ENCODE peak calls at places on chromosomes 3 and 15, in eight cellular contexts. R, U, F, S, X, W, Z and O are unnamed samples.

GRCh38 chr3:170865209-170866094 is 4.5 kb downstream of the RPL22L1 start:
- DNase-seq in S (no peak), X (peak), F (no peak), U (no peak), Z (no peak), W (no peak), R (no peak), O (no peak)

GRCh38 chr3:113441051-113441770 is at the start of gene CFAP44:
- DNase-seq in Z (peak), R (peak), W (peak), X (peak), U (peak), S (peak), F (peak), O (peak)

GRCh38 chr3:122576174-122576940 is 1.1 kb upstream of the PARP15 start:
- DNase-seq in S (no peak), U (no peak), F (no peak), R (no peak), W (no peak), Z (no peak), X (no peak), O (no peak)

GRCh38 chr3:172289583-172289982 is 158.7 kb downstream of the GHSR start:
- DNase-seq in S (no peak), R (peak), F (no peak), W (no peak), Z (no peak), X (peak), U (no peak), O (no peak)

GRCh38 chr15:36803773-36804172 is 224.3 kb downstream of the CDIN1 start:
- DNase-seq in Z (no peak), F (no peak), U (no peak), S (no peak), X (no peak), R (no peak), W (no peak), O (no peak)

GRCh38 chr15:62853833-62854210 is 188.7 kb upstream of the TPM1 start:
- DNase-seq in F (no peak), R (no peak), S (no peak), W (no peak), Z (no peak), X (peak), U (no peak), O (no peak)

GRCh38 chr3:142888484-142889262 is at the start of gene PCOLCE2:
- DNase-seq in X (peak), W (peak), Z (no peak), F (no peak), U (no peak), S (peak), R (peak), O (no peak)

GRCh38 chr3:124347418-124347817 is 355.5 kb upstream of the ROPN1 start:
- DNase-seq in Z (no peak), U (no peak), W (no peak), X (no peak), R (no peak), F (no peak), S (no peak), O (no peak)

GRCh38 chr3:117622130-117622841 is 912.7 kb downstream of the TUSC7 start:
- DNase-seq in Z (no peak), F (no peak), S (no peak), X (peak), R (no peak), W (no peak), U (peak), O (no peak)

GRCh38 chr3:126509565-126510322 is 7.8 kb downstream of the UROC1 start:
- DNase-seq in Z (no peak), W (peak), R (peak), U (no peak), S (peak), X (no peak), F (no peak), O (no peak)

GRCh38 chr3:197496746-197497125 is 59.0 kb downstream of the BDH1 start:
- DNase-seq in R (no peak), X (no peak), S (no peak), F (no peak), U (no peak), W (no peak), Z (no peak), O (no peak)

GRCh38 chr15:37788767-37789391 is 145.6 kb upstream of the TMCO5A start:
- DNase-seq in R (no peak), S (no peak), W (no peak), X (no peak), U (no peak), F (no peak), Z (no peak), O (no peak)

GRCh38 chr3:127677541-127678314 is 5.0 kb downstream of the ABTB1 start:
- DNase-seq in R (no peak), F (no peak), U (no peak), S (no peak), W (no peak), X (no peak), Z (no peak), O (no peak)

GRCh38 chr15:59736181-59736580 is 47.1 kb upstream of the BNIP2 start:
- DNase-seq in X (peak), S (no peak), W (no peak), U (no peak), R (no peak), F (no peak), Z (no peak), O (no peak)

GRCh38 chr15:70016511-70016994 is 81.2 kb downstream of the TLE3 start:
- DNase-seq in X (no peak), R (no peak), W (no peak), U (no peak), F (no peak), S (peak), Z (no peak), O (no peak)

GRCh38 chr3:150848864-150849263 is 56.4 kb downstream of the MINDY4B start:
- DNase-seq in U (no peak), F (no peak), W (no peak), S (no peak), X (no peak), Z (no peak), R (no peak), O (no peak)

GRCh38 chr3:39260957-39261356 is 18.9 kb downstream of the CX3CR1 start:
- DNase-seq in F (peak), U (peak), R (peak), Z (no peak), S (peak), X (peak), W (no peak), O (no peak)

GRCh38 chr3:12444582-12445468 is 39.5 kb upstream of the TSEN2 start:
- DNase-seq in X (peak), S (no peak), F (no peak), Z (no peak), W (no peak), R (no peak), U (no peak), O (no peak)
- H3K27ac ChIP-seq in X (no peak), S (no peak), F (no peak), Z (no peak), W (no peak), R (no peak), U (no peak), O (no peak)

GRCh38 chr3:152448091-152448490 is 179.4 kb downstream of the MBNL1 start:
- DNase-seq in Z (no peak), R (no peak), F (no peak), S (no peak), X (no peak), U (no peak), W (no peak), O (no peak)

GRCh38 chr3:152446495-152446894 is 177.8 kb downstream of the MBNL1 start:
- DNase-seq in W (no peak), R (peak), X (no peak), F (no peak), Z (no peak), U (no peak), S (no peak), O (no peak)

GRCh38 chr3:152445227-152445626 is 176.5 kb downstream of the MBNL1 start:
- DNase-seq in S (no peak), X (no peak), Z (no peak), W (no peak), U (no peak), R (no peak), F (no peak), O (no peak)

GRCh38 chr3:152444029-152444641 is 175.4 kb downstream of the MBNL1 start:
- DNase-seq in R (no peak), W (no peak), U (peak), F (no peak), Z (no peak), X (peak), S (no peak), O (no peak)

GRCh38 chr3:152447509-152447908 is 178.8 kb downstream of the MBNL1 start:
- DNase-seq in F (no peak), U (no peak), R (no peak), Z (no peak), W (no peak), X (no peak), S (no peak), O (no peak)
- H3K27ac ChIP-seq in F (peak), U (no peak), R (no peak), Z (no peak), W (no peak), X (no peak), S (no peak), O (no peak)

GRCh38 chr3:57004154-57004730 is 56.2 kb upstream of the SPATA12 start:
- DNase-seq in F (no peak), X (no peak), U (no peak), R (no peak), W (no peak), Z (no peak), S (peak), O (no peak)

GRCh38 chr3:57006048-57006709 is 54.3 kb upstream of the SPATA12 start:
- DNase-seq in U (no peak), S (no peak), X (no peak), W (no peak), R (no peak), Z (no peak), F (no peak), O (no peak)

GRCh38 chr3:57009367-57009766 is 51.1 kb upstream of the SPATA12 start:
- DNase-seq in U (peak), W (no peak), F (no peak), R (peak), S (no peak), X (no peak), Z (no peak), O (no peak)

GRCh38 chr3:57007513-57008415 is 52.7 kb upstream of the SPATA12 start:
- DNase-seq in X (peak), S (peak), F (no peak), U (peak), Z (no peak), R (peak), W (no peak), O (no peak)

DNA sequence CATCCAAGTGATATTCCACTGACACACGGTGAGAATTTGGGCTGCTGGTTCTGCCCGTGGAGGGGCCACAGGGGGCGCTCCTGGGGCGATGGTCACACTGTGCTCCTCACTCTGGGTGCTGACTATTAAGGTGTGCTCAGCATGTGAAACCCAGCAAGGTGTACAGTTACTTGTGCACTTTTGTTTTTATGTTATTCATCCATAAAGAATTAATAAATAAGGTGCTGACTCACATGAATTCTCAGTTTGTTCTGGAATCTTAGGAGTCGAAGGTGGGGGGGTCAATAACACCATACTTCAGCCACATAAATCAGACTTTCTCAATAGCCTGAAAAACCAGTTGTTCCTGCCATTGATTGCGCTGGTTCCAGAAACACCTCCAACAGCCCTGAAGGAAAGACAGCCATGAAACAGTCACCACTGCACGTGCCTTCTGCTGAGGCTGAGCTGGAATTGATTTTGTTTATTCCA is 53.5 kb upstream of the SPATA12 start:
- DNase-seq in R (no peak), S (peak), X (peak), W (no peak), U (peak), Z (no peak), F (no peak), O (no peak)
- H3K27ac ChIP-seq in R (peak), S (peak), X (no peak), W (peak), U (peak), Z (peak), F (no peak), O (no peak)

GRCh38 chr3:13279532-13279910 is 140.6 kb downstream of the NUP210 start:
- DNase-seq in U (no peak), S (peak), Z (no peak), F (no peak), W (no peak), R (no peak), X (no peak), O (no peak)

GRCh38 chr3:13278783-13279531 is 141.2 kb downstream of the NUP210 start:
- DNase-seq in F (no peak), Z (no peak), X (no peak), W (no peak), U (peak), S (peak), R (no peak), O (no peak)

GRCh38 chr3:13276438-13277129 is 143.5 kb downstream of the NUP210 start:
- DNase-seq in U (no peak), X (no peak), S (peak), F (no peak), W (no peak), R (peak), Z (no peak), O (no peak)

GRCh38 chr3:13277130-13277783 is 142.9 kb downstream of the NUP210 start:
- DNase-seq in X (no peak), R (no peak), F (no peak), W (no peak), U (no peak), S (peak), Z (no peak), O (no peak)

GRCh38 chr3:13277860-13278531 is 142.1 kb downstream of the NUP210 start:
- DNase-seq in S (peak), X (no peak), F (no peak), W (peak), U (peak), Z (no peak), R (no peak), O (peak)
- H3K27ac ChIP-seq in S (peak), X (no peak), F (no peak), W (no peak), U (no peak), Z (peak), R (peak), O (peak)

DNA sequence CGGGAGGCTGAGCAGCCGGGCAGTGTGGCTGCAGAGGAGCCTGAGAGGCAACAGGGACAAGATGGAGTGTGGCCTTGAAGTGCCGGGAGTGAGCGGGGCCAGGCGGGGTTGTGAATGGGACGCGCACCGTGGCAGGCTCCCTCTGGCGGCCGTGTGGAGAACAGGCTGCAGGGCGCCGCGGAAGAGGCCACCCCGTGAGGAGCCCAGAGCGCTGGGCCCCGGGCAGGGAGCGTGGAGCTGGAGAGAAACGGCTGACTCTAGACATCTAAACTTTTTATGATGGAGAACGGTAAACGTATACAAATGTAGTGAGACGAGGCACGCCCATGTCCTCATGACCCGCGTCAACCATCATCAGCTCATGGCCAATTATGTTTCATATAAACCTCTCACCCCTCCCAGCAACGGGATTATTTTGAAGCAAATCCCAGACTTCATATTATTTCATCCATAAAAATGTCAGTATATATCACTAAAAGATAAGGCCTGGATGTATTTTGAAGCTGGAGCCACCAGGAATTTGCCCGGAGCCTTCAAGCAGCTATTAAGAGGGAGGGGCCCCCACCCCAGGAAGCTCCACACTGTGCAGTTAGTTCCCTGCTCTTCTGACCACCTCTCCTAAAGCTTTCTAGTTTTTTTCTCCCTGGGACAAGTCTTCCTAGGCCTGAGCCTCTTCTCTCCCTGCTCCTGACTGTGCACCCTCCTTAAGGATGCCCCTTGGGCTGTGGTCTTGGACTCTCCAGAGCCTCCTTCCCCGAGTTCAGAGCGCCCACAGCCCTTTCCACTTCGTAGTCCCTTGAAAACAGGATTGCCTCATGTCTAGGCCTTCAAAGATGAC is 149.4 kb downstream of the SMAD6 start:
- DNase-seq in W (peak), F (peak), S (peak), U (peak), R (peak), Z (no peak), X (peak), O (peak)
- H3K27ac ChIP-seq in W (no peak), F (no peak), S (no peak), U (peak), R (peak), Z (no peak), X (peak), O (no peak)

DNA sequence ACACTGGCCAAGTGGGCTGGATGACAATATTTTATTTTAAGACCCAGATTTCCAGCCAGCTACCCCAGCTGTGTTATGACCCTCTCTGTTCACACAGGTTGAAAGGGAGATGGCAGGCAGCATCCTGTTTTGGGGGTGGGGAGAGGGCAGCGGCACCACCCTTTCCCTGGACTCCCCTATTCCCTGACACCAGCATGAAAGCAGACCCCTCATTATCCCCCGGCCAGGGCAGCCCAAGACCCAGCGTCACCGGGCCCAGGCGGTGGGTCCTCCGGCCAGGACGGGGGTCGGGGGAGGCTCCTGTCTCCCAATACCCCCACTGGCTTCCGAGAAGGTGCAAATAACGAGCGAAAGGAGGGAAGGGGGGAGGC is 127.6 kb upstream of the MEF2A start:
- DNase-seq in F (no peak), S (no peak), Z (no peak), W (no peak), R (no peak), U (no peak), X (no peak), O (no peak)
- H3K27ac ChIP-seq in F (peak), S (peak), Z (no peak), W (no peak), R (peak), U (no peak), X (no peak), O (peak)

GRCh38 chr3:72378287-72378686 is 470.0 kb downstream of the SHQ1 start:
- DNase-seq in F (no peak), X (no peak), U (no peak), S (no peak), W (no peak), Z (no peak), R (no peak), O (no peak)

GRCh38 chr3:72381584-72381983 is 466.7 kb downstream of the SHQ1 start:
- DNase-seq in X (no peak), U (no peak), Z (no peak), W (no peak), R (no peak), S (no peak), F (no peak), O (no peak)

GRCh38 chr3:72379500-72380187 is 468.6 kb downstream of the SHQ1 start:
- DNase-seq in S (no peak), R (no peak), Z (no peak), F (no peak), X (no peak), W (no peak), U (no peak), O (peak)

GRCh38 chr3:72380711-72381508 is 467.3 kb downstream of the SHQ1 start:
- DNase-seq in W (no peak), S (no peak), F (no peak), U (no peak), Z (no peak), X (no peak), R (no peak), O (no peak)

GRCh38 chr3:72380193-72380592 is 468.1 kb downstream of the SHQ1 start:
- DNase-seq in F (no peak), X (no peak), S (no peak), R (no peak), Z (no peak), W (no peak), U (peak), O (no peak)
- H3K27ac ChIP-seq in F (no peak), X (no peak), S (no peak), R (no peak), Z (peak), W (no peak), U (no peak), O (peak)

DNA sequence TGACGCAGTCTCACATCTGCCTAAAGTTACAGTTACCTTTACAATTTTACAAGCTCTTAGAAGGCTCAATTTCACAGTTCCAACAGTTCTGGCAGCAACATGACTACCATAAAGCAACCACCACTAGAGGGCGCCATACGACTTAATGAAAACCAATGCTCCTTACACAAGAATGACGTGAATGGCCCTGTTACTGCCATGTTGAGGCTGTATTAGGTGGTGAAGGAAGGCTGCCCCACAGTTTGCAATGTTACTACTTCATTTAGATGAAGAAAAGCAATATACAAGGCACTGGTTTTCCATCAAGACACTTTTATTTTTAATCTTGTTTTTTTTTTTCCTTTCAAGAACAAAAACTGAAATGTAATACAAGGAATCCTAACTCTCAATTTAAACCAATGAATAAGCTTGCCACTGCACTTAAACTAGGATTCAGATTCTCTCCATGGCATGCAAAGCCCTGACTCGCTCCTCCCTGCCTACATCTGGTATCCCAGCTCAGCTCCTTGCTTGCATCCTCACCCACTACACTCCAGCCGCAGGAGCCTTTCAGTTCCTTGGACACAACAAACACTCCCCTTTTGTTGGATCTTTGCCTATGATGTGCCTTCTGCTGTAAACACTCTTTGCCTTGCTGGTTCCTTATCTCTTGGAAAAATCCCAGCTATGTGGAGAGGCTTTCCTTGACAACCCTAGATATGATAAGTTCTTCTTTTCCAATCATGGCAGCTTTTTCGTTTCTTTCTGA is 270.7 kb downstream of the GBE1 start:
- DNase-seq in U (peak), Z (no peak), F (peak), X (peak), W (no peak), R (peak), S (peak), O (peak)
- H3K27ac ChIP-seq in U (no peak), Z (no peak), F (no peak), X (no peak), W (no peak), R (no peak), S (no peak), O (no peak)